ENCODE peak calls at places on chromosome 21, in four cellular contexts. B is heart right ventricle; C is mucosa of descending colon; I is naive thymus-derived CD4-positive, alpha-beta T cell. S is an unnamed sample.

GRCh38 chr21:28543975-28544374 is 448.7 kb downstream of the LTN1 start:
- DNase-seq in B (no peak), I (no peak), C (no peak), S (no peak)

GRCh38 chr21:37783016-37783415 is 133.2 kb downstream of the KCNJ6 start:
- DNase-seq in B (no peak), I (no peak), C (no peak), S (no peak)

GRCh38 chr21:16418211-16418610 is 688.4 kb downstream of the USP25 start:
- DNase-seq in C (no peak), I (no peak), B (no peak), S (no peak)

GRCh38 chr21:46161180-46161799 is 5.9 kb upstream of the FTCD start:
- DNase-seq in C (peak), I (no peak), B (no peak), S (peak)

GRCh38 chr21:43767980-43768867 is 7.9 kb downstream of the CSTB start:
- DNase-seq in I (no peak), B (no peak), C (peak), S (no peak)

GRCh38 chr21:29436143-29436542 is 137.4 kb downstream of the BACH1 start:
- DNase-seq in I (peak), C (no peak), B (no peak), S (peak)

GRCh38 chr21:16377857-16378256 is 648.1 kb downstream of the USP25 start:
- DNase-seq in I (no peak), C (no peak), B (no peak), S (no peak)

GRCh38 chr21:28615276-28615675 is 377.4 kb downstream of the LTN1 start:
- DNase-seq in C (no peak), B (no peak), I (no peak), S (no peak)

GRCh38 chr21:22941779-22942178 is 1943.6 kb downstream of the NCAM2 start:
- DNase-seq in I (no peak), C (no peak), B (no peak), S (no peak)

GRCh38 chr21:46202592-46203202 is 18.4 kb upstream of the SPATC1L start:
- DNase-seq in B (no peak), C (peak), I (no peak), S (peak)

GRCh38 chr21:41283211-41283818 is 33.3 kb upstream of the FAM3B start:
- DNase-seq in C (no peak), B (no peak), I (peak), S (no peak)

GRCh38 chr21:27519357-27519756 is 552.5 kb upstream of the ADAMTS5 start:
- DNase-seq in B (no peak), I (no peak), C (no peak), S (no peak)

GRCh38 chr21:16305686-16306085 is 575.9 kb downstream of the USP25 start:
- DNase-seq in C (no peak), B (no peak), I (no peak), S (no peak)

GRCh38 chr21:41217656-41218380 is 49.9 kb downstream of the BACE2 start:
- DNase-seq in B (peak), C (peak), I (no peak), S (peak)

GRCh38 chr21:41166947-41167346 is 1.0 kb upstream of the BACE2 start:
- DNase-seq in C (no peak), B (peak), I (no peak), S (peak)

GRCh38 chr21:22258821-22259220 is 1260.6 kb downstream of the NCAM2 start:
- DNase-seq in I (no peak), C (no peak), B (no peak), S (no peak)

GRCh38 chr21:23402929-23403520 is 2204.3 kb downstream of the MRPL39 start:
- DNase-seq in B (no peak), C (no peak), I (no peak), S (no peak)

GRCh38 chr21:34884346-34884929 is 164.7 kb downstream of the RUNX1 start:
- DNase-seq in I (no peak), C (no peak), B (no peak), S (no peak)

GRCh38 chr21:34886554-34887385 is 162.3 kb downstream of the RUNX1 start:
- DNase-seq in C (peak), I (no peak), B (peak), S (peak)

GRCh38 chr21:34887729-34888568 is 161.2 kb downstream of the RUNX1 start:
- DNase-seq in B (peak), C (peak), I (peak), S (peak)

GRCh38 chr21:34885125-34885524 is 164.0 kb downstream of the RUNX1 start:
- DNase-seq in I (no peak), B (no peak), C (no peak), S (no peak)

GRCh38 chr21:34885636-34886553 is 163.2 kb downstream of the RUNX1 start:
- DNase-seq in I (no peak), C (no peak), B (no peak), S (no peak)
- H3K4me3 ChIP-seq in I (peak), C (peak), B (peak), S (peak)

GRCh38 chr21:44940116-44940631 is 345 bp downstream of the SLX9 start:
- DNase-seq in C (peak), I (no peak), B (peak), S (peak)

GRCh38 chr21:44942566-44942965 is 2.7 kb downstream of the SLX9 start:
- DNase-seq in B (no peak), I (no peak), C (no peak), S (no peak)

GRCh38 chr21:44943005-44943685 is 3.3 kb downstream of the SLX9 start:
- DNase-seq in C (no peak), B (no peak), I (no peak), S (peak)

GRCh38 chr21:44939532-44940115 is at the start of gene SLX9:
- DNase-seq in C (peak), B (peak), I (peak), S (peak)

DNA sequence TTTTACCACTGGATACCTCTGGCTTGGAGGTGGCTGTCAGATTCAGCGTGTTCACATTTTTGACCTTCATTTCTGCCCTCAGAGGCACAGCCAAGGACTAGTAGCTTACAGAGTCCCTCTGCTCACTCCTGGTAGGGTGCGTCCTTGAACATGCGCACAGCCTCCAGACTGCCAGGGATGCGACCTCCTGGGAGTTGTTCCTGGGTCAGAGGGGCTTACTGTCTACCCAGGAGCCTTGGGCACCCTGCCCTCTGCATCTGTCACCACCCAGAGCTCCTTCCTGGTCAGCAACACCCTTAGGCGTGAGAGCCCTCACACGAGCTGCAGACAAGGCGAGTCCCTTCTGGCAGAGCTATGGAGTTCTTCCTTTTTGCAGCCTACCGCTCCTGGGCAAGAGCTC is 1.7 kb downstream of the SLX9 start:
- DNase-seq in B (no peak), C (peak), I (no peak), S (no peak)
- H3K4me3 ChIP-seq in B (peak), C (no peak), I (no peak), S (no peak)

GRCh38 chr21:42515708-42516502 is 2.3 kb downstream of the SLC37A1 start:
- DNase-seq in C (no peak), I (no peak), B (no peak), S (no peak)
- H3K4me3 ChIP-seq in C (no peak), I (no peak), B (no peak), S (no peak)

GRCh38 chr21:39317134-39318090 is 4.0 kb upstream of the BRWD1 start:
- DNase-seq in B (no peak), C (no peak), I (no peak), S (no peak)
- H3K4me3 ChIP-seq in B (no peak), C (no peak), I (no peak), S (no peak)

GRCh38 chr21:45084881-45085536 is 10.6 kb downstream of the ADARB1 start:
- DNase-seq in C (no peak), I (no peak), B (no peak), S (no peak)
- H3K4me3 ChIP-seq in C (no peak), I (no peak), B (no peak), S (no peak)

GRCh38 chr21:32712641-32713040 is 15.2 kb downstream of the SYNJ1 start:
- DNase-seq in I (no peak), C (no peak), B (no peak), S (no peak)
- H3K4me3 ChIP-seq in I (no peak), C (no peak), B (no peak), S (no peak)

S was measured in heart left ventricle.